ENCODE peak calls at places on chromosomes 12 and 14, in ten cellular contexts. S is neural crest cell; E is ELR; N is AG09319; T is AG20443; Q is activated T-cell treated with anti-CD3 and anti-CD28 coated beads, Interleukin-2, amount 50 U/mL, for 72 hours; Y is RPMI8226; W is stimulated activated CD8-positive, alpha-beta memory T cell treated with anti-CD3 and anti-CD28 coated beads, Interleukin-4, amount 100 ng/mL, for 24 hours; X is ascending aorta; V is fibroblast of villous mesenchyme. G is an unnamed sample.

GRCh38 chr14:64723691-64724577 is 19.7 kb downstream of the PLEKHG3 start:
- DNase-seq in N (no peak), E (no peak), Y (no peak), T (no peak), V (peak), S (no peak), Q (no peak), X (no peak), W (no peak), G (no peak)

GRCh38 chr12:2215709-2216560 is 163.1 kb downstream of the CACNA1C start:
- DNase-seq in E (no peak), Q (no peak), V (no peak), S (no peak), N (no peak), W (no peak), X (no peak), T (no peak), Y (no peak), G (no peak)

GRCh38 chr12:106301611-106302321 is 767 bp upstream of the TCP11L2 start:
- DNase-seq in V (peak), N (no peak), Q (peak), X (peak), E (peak), T (peak), W (peak), Y (peak), S (no peak), G (peak)

GRCh38 chr12:12539411-12539810 is 23.3 kb downstream of the DUSP16 start:
- DNase-seq in E (no peak), X (no peak), Y (no peak), V (peak), W (no peak), N (no peak), S (no peak), T (no peak), Q (no peak), G (no peak)

GRCh38 chr12:28512876-28513275 is 322.6 kb downstream of the CCDC91 start:
- DNase-seq in X (no peak), T (no peak), E (no peak), W (no peak), V (peak), Y (no peak), S (no peak), N (no peak), Q (no peak), G (no peak)

GRCh38 chr14:93619176-93619793 is 169.0 kb downstream of the PRIMA1 start:
- DNase-seq in Q (peak), E (peak), X (no peak), N (peak), T (peak), W (no peak), Y (peak), V (peak), S (peak), G (peak)

GRCh38 chr12:53600490-53601295 is 25.5 kb downstream of the ATF7 start:
- DNase-seq in X (no peak), N (no peak), V (no peak), T (no peak), S (no peak), E (no peak), Q (no peak), Y (no peak), W (no peak), G (no peak)

GRCh38 chr12:8157484-8158198 is 826 bp downstream of the ZNF705A start:
- DNase-seq in N (no peak), X (no peak), Q (no peak), W (no peak), Y (no peak), E (no peak), T (no peak), V (no peak), S (no peak), G (no peak)

GRCh38 chr12:57815177-57816000 is 3.1 kb downstream of the AVIL start:
- DNase-seq in S (no peak), V (no peak), W (no peak), Q (no peak), N (no peak), E (peak), T (no peak), Y (no peak), X (no peak), G (no peak)

GRCh38 chr12:73612571-73612970 is 925.1 kb upstream of the ATXN7L3B start:
- DNase-seq in W (no peak), Q (no peak), X (no peak), V (no peak), N (no peak), S (no peak), T (no peak), E (no peak), Y (no peak), G (no peak)

GRCh38 chr12:100403446-100403845 is 46.6 kb downstream of the SLC17A8 start:
- DNase-seq in Y (no peak), X (no peak), V (no peak), E (peak), T (no peak), Q (no peak), N (no peak), W (no peak), S (no peak), G (no peak)

GRCh38 chr14:68723808-68724268 is 69.0 kb downstream of the ZFP36L1 start:
- DNase-seq in W (no peak), Q (no peak), V (peak), X (no peak), T (no peak), S (no peak), E (no peak), N (no peak), Y (no peak), G (no peak)

GRCh38 chr14:103125098-103126070 is 2.1 kb downstream of the TNFAIP2 start:
- DNase-seq in V (no peak), S (no peak), W (no peak), X (no peak), Q (no peak), N (no peak), Y (no peak), E (no peak), T (no peak), G (no peak)

GRCh38 chr14:67395086-67395875 is 16.7 kb downstream of the PLEK2 start:
- DNase-seq in V (no peak), W (no peak), X (no peak), Q (no peak), Y (no peak), N (no peak), T (no peak), S (no peak), E (no peak), G (no peak)

GRCh38 chr14:93078830-93079229 is 36.9 kb downstream of the ITPK1 start:
- DNase-seq in N (peak), X (no peak), Q (no peak), S (no peak), T (peak), W (no peak), Y (no peak), E (peak), V (peak), G (no peak)

GRCh38 chr12:585062-586061 is 77.9 kb downstream of the NINJ2 start:
- DNase-seq in V (no peak), T (no peak), Q (no peak), N (no peak), E (no peak), S (no peak), W (no peak), X (no peak), Y (no peak), G (no peak)

GRCh38 chr14:61911534-61911933 is 149.3 kb downstream of the SNAPC1 start:
- DNase-seq in Q (no peak), Y (no peak), V (no peak), W (no peak), S (no peak), T (no peak), N (no peak), X (no peak), E (no peak), G (no peak)

GRCh38 chr12:105107176-105107496 is 395 bp upstream of the WASHC4 start:
- DNase-seq in E (peak), X (no peak), N (no peak), T (peak), W (no peak), S (no peak), Q (no peak), Y (no peak), V (peak), G (no peak)

GRCh38 chr12:89707992-89708792 is 446 bp downstream of the ATP2B1 start:
- DNase-seq in N (no peak), E (peak), Q (peak), T (peak), Y (peak), W (peak), X (no peak), V (no peak), S (peak), G (peak)

GRCh38 chr14:40213701-40214100 is 781.5 kb upstream of the FBXO33 start:
- DNase-seq in X (no peak), Q (no peak), W (no peak), Y (no peak), E (no peak), N (no peak), T (no peak), S (no peak), V (no peak), G (no peak)

GRCh38 chr12:107126688-107127481 is 33.5 kb upstream of the CRY1 start:
- DNase-seq in Y (peak), X (no peak), Q (no peak), E (peak), V (peak), W (no peak), S (no peak), N (peak), T (peak), G (no peak)

GRCh38 chr12:3122841-3123678 is 45.9 kb downstream of the TSPAN9 start:
- DNase-seq in Y (no peak), N (no peak), Q (no peak), T (peak), S (no peak), V (peak), X (no peak), E (peak), W (no peak), G (no peak)

GRCh38 chr14:64196668-64197411 is 97.3 kb downstream of the ESR2 start:
- DNase-seq in S (peak), T (peak), X (no peak), V (peak), Q (peak), N (no peak), Y (no peak), W (no peak), E (peak), G (no peak)

GRCh38 chr14:22512106-22512814 is 76.8 kb downstream of the DAD1 start:
- DNase-seq in E (no peak), W (no peak), X (no peak), N (no peak), S (no peak), V (no peak), T (no peak), Q (no peak), Y (no peak), G (no peak)

GRCh38 chr12:93673084-93673483 is 4.1 kb upstream of the CRADD start:
- DNase-seq in E (no peak), X (no peak), S (no peak), T (no peak), Y (no peak), N (no peak), W (no peak), Q (no peak), V (no peak), G (no peak)

GRCh38 chr12:42118136-42118879 is 26.4 kb downstream of the GXYLT1 start:
- DNase-seq in E (peak), X (no peak), Y (no peak), N (no peak), W (no peak), V (no peak), Q (no peak), T (no peak), S (no peak), G (no peak)

GRCh38 chr12:103640410-103640809 is 53.3 kb downstream of the STAB2 start:
- DNase-seq in W (no peak), N (no peak), Y (no peak), S (no peak), V (no peak), T (no peak), E (no peak), X (no peak), Q (no peak), G (no peak)

GRCh38 chr12:109539508-109539907 is 33.8 kb downstream of the MMAB start:
- DNase-seq in W (no peak), V (peak), E (peak), Q (no peak), T (peak), X (no peak), N (no peak), Y (no peak), S (no peak), G (no peak)

GRCh38 chr12:85029456-85029855 is 6.6 kb downstream of the TSPAN19 start:
- DNase-seq in T (peak), S (no peak), N (no peak), X (no peak), V (peak), W (no peak), Y (peak), E (peak), Q (no peak), G (no peak)

GRCh38 chr12:108801736-108802665 is 55.4 kb downstream of the SSH1 start:
- DNase-seq in W (no peak), E (peak), V (peak), X (no peak), T (peak), S (peak), N (peak), Y (no peak), Q (no peak), G (no peak)

G was measured in activated naive CD8-positive, alpha-beta T cell treated with anti-CD3 and anti-CD28 coated beads for 36 hours.